ENCODE peak calls at places on chromosomes 13 and 19, in ten cellular contexts. I is neural crest cell, D is lower leg skin, T is upper lobe of left lung, N is foreskin fibroblast, L is psoas muscle, U is type B pancreatic cell, J is AG04449, H is neural progenitor cell, M is BJ. Z is an unnamed sample.

GRCh38 chr19:29860492-29860891 is 48.7 kb downstream of the CCNE1 start:
- DNase-seq in I (no peak), D (no peak), T (no peak), N (no peak), L (peak), U (no peak), J (no peak), H (peak), M (no peak), Z (no peak)

GRCh38 chr13:111410232-111411021 is 90.0 kb downstream of the TEX29 start:
- DNase-seq in I (no peak), D (no peak), T (no peak), N (no peak), L (no peak), U (no peak), J (no peak), H (no peak), M (no peak), Z (no peak)

GRCh38 chr13:59409651-59410200 is 754.0 kb downstream of the DIAPH3 start:
- DNase-seq in I (no peak), D (no peak), T (no peak), N (no peak), L (no peak), U (no peak), J (no peak), H (peak), M (no peak), Z (no peak)

GRCh38 chr19:14450168-14450874 is 17.2 kb downstream of the PKN1 start:
- DNase-seq in I (no peak), D (no peak), T (peak), N (no peak), L (no peak), U (no peak), J (no peak), H (peak), M (no peak), Z (peak)

GRCh38 chr19:19539738-19540703 is 2.0 kb downstream of the CILP2 start:
- DNase-seq in I (no peak), D (peak), T (peak), N (peak), L (peak), U (no peak), J (no peak), H (peak), M (no peak), Z (no peak)

GRCh38 chr19:34926685-34927375 is at the start of gene ZNF30:
- DNase-seq in I (peak), D (peak), T (peak), N (peak), L (peak), U (peak), J (peak), H (peak), M (peak), Z (peak)

GRCh38 chr13:85666356-85666755 is 132.9 kb downstream of the SLITRK6 start:
- DNase-seq in I (no peak), D (no peak), T (no peak), N (no peak), L (no peak), U (no peak), J (no peak), H (peak), M (no peak), Z (no peak)

GRCh38 chr19:35141627-35142401 is 1.2 kb upstream of the FXYD7 start:
- DNase-seq in I (no peak), D (no peak), T (no peak), N (no peak), L (peak), U (no peak), J (no peak), H (peak), M (no peak), Z (no peak)

GRCh38 chr19:49084206-49085019 is 838 bp upstream of the SNRNP70 start:
- DNase-seq in I (no peak), D (no peak), T (no peak), N (no peak), L (no peak), U (no peak), J (no peak), H (no peak), M (no peak), Z (no peak)

GRCh38 chr19:18594824-18595373 is 6.3 kb downstream of the REX1BD start:
- DNase-seq in I (no peak), D (no peak), T (peak), N (no peak), L (peak), U (no peak), J (no peak), H (peak), M (no peak), Z (no peak)

GRCh38 chr19:43224855-43225253 is 19.4 kb upstream of the PSG4 start:
- DNase-seq in I (no peak), D (no peak), T (no peak), N (no peak), L (no peak), U (no peak), J (no peak), H (no peak), M (no peak), Z (no peak)

GRCh38 chr19:43229315-43229714 is 23.9 kb upstream of the PSG4 start:
- DNase-seq in I (no peak), D (no peak), T (no peak), N (no peak), L (no peak), U (no peak), J (peak), H (no peak), M (no peak), Z (no peak)
- TF ChIP-seq CTCF in I (no peak), D (no peak), T (no peak), N (no peak), L (no peak), U (no peak), J (peak), H (no peak), M (peak), Z (no peak)

DNA sequence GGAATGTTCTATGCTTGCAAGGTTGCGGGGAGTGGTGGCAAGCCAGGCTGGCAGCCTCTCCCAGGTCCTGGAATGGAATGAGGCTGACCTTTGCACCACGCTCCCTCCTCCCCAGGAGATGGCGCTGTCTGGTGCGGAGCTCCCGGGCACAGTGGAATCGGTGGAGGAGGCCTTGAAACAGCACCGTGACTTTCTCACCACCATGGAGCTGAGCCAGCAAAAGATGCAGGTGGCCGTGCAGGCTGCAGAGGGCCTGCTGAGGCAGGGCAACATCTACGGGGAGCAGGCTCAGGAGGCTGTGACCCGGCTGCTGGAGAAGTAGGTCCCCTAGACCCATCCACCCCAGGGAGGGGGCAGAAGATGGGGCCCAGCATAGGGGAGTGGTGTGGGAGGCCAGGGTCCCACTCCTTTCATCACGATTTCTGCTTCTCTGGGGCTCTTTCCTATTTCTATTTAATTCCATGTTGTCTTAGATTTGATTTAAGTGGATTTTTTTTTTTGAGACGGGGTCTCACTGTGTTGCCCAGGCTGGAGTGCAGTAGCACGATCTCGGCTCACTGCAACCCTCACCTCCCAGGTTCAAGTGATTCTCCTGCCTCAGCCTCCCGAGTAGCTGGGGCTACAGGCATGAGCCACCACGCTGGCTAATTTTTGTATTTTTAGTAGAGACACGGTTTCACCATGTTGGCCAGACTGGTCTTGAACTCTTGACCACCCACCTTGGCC is 53.2 kb upstream of the SHKBP1 start:
- DNase-seq in I (peak), D (peak), T (peak), N (peak), L (peak), U (no peak), J (no peak), H (peak), M (no peak), Z (peak)
- TF ChIP-seq CTCF in I (peak), D (no peak), T (peak), N (peak), L (peak), U (peak), J (peak), H (peak), M (peak), Z (peak)

GRCh38 chr13:30617315-30618185 is at the start of gene USPL1:
- DNase-seq in I (peak), D (peak), T (peak), N (peak), L (peak), U (peak), J (peak), H (peak), M (peak), Z (peak)
- TF ChIP-seq CTCF in I (peak), D (peak), T (peak), N (no peak), L (peak), U (peak), J (peak), H (peak), M (peak), Z (no peak)

GRCh38 chr13:46317120-46317519 is 69.9 kb downstream of the RUBCNL start:
- DNase-seq in I (no peak), D (no peak), T (no peak), N (no peak), L (no peak), U (no peak), J (no peak), H (no peak), M (no peak), Z (no peak)
- TF ChIP-seq CTCF in I (no peak), D (no peak), T (no peak), N (peak), L (no peak), U (no peak), J (peak), H (no peak), M (no peak), Z (no peak)

GRCh38 chr19:40282209-40282580 is 3.0 kb downstream of the AKT2 start:
- DNase-seq in I (no peak), D (no peak), T (no peak), N (no peak), L (no peak), U (no peak), J (no peak), H (no peak), M (no peak), Z (no peak)

GRCh38 chr19:40279120-40279551 is 6.0 kb downstream of the AKT2 start:
- DNase-seq in I (no peak), D (no peak), T (no peak), N (peak), L (peak), U (no peak), J (no peak), H (no peak), M (no peak), Z (no peak)

GRCh38 chr19:40279761-40280607 is 5.2 kb downstream of the AKT2 start:
- DNase-seq in I (no peak), D (no peak), T (no peak), N (no peak), L (no peak), U (no peak), J (no peak), H (no peak), M (no peak), Z (no peak)

GRCh38 chr19:40281381-40282208 is 3.5 kb downstream of the AKT2 start:
- DNase-seq in I (no peak), D (no peak), T (no peak), N (no peak), L (no peak), U (no peak), J (no peak), H (no peak), M (no peak), Z (no peak)

DNA sequence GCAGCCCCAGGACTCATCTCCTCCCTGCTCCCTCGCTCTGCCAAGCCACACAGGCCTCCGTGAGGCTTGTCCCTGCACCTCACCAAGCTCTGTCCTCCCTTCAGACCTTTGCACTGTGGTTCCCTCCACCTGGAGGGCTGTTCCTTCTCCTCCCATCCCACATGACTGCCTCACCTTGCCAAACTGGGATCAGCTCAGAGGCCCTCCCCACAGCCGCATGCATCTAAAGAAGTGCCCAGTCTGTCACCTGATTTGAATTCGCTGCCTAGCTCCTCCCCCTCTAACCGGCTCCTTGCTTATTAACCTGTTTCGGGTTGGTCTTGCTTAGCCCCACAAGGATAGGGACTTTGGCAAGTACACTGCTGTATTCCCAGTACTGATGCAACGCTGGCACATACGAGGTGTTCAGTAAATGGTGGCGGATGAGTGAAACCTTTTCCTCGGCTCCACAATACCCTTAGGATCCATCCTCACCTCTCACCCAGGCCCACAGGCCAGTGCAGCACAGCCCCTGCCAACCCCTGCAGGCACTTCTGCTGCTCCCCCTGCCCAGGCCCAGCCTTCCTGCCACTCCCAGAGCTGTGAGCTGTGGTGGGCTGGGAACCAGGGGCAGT is 4.4 kb downstream of the AKT2 start:
- DNase-seq in I (no peak), D (peak), T (peak), N (no peak), L (peak), U (no peak), J (no peak), H (no peak), M (no peak), Z (no peak)
- TF ChIP-seq CTCF in I (no peak), D (no peak), T (no peak), N (no peak), L (no peak), U (no peak), J (no peak), H (no peak), M (no peak), Z (no peak)

GRCh38 chr13:28055362-28055761 is 45.0 kb downstream of the FLT3 start:
- DNase-seq in I (no peak), D (no peak), T (no peak), N (no peak), L (no peak), U (no peak), J (no peak), H (no peak), M (no peak), Z (no peak)

GRCh38 chr13:28056426-28056825 is 44.0 kb downstream of the FLT3 start:
- DNase-seq in I (no peak), D (no peak), T (no peak), N (no peak), L (no peak), U (no peak), J (no peak), H (no peak), M (no peak), Z (no peak)

GRCh38 chr13:28056970-28057712 is 43.2 kb downstream of the FLT3 start:
- DNase-seq in I (no peak), D (no peak), T (no peak), N (no peak), L (no peak), U (no peak), J (no peak), H (no peak), M (no peak), Z (no peak)

GRCh38 chr13:28059214-28059613 is 41.2 kb downstream of the FLT3 start:
- DNase-seq in I (peak), D (no peak), T (no peak), N (peak), L (no peak), U (no peak), J (no peak), H (peak), M (no peak), Z (peak)
- TF ChIP-seq CTCF in I (peak), D (no peak), T (no peak), N (peak), L (peak), U (peak), J (no peak), H (peak), M (peak), Z (peak)

GRCh38 chr19:44904426-44904994 is 1.1 kb upstream of the APOE start:
- DNase-seq in I (no peak), D (no peak), T (no peak), N (no peak), L (no peak), U (no peak), J (no peak), H (peak), M (no peak), Z (no peak)
- TF ChIP-seq CTCF in I (peak), D (no peak), T (no peak), N (no peak), L (peak), U (peak), J (no peak), H (peak), M (peak), Z (no peak)